ENCODE peak calls at places on chromosomes 7 and 10, in eight cellular contexts. D is neuronal stem cell, N is neural progenitor cell, S is H9, B is IMR-90, I is PC-9, Q is HepG2, F is GM23248. Z is an unnamed sample.

GRCh38 chr10:75250934-75251333 is 15.2 kb upstream of the COMTD1 start:
- DNase-seq in B (no peak), S (no peak), Q (no peak), D (no peak), I (peak; percentile 96), F (no peak), N (no peak), Z (no peak)

GRCh38 chr7:132492841-132493445 is 83.3 kb downstream of the PLXNA4 start:
- DNase-seq in Q (no peak), B (no peak), S (no peak), F (no peak), D (no peak), I (no peak), N (no peak), Z (no peak)

GRCh38 chr10:18233775-18234174 is 93.6 kb downstream of the CACNB2 start:
- DNase-seq in Q (no peak), N (peak; percentile 42), D (no peak), S (peak; percentile 55), B (no peak), F (no peak), I (peak; percentile 12), Z (no peak)

GRCh38 chr7:90320418-90320800 is 695 bp downstream of the FAM237B start:
- DNase-seq in F (no peak), N (no peak), S (no peak), B (no peak), I (no peak), Q (no peak), D (no peak), Z (no peak)

GRCh38 chr10:120429395-120429794 is 27.6 kb upstream of the PLPP4 start:
- DNase-seq in D (no peak), B (no peak), Q (no peak), I (no peak), N (no peak), S (no peak), F (no peak), Z (no peak)

GRCh38 chr10:35821339-35821911 is 179.3 kb upstream of the FZD8 start:
- DNase-seq in B (no peak), D (no peak), I (no peak), F (no peak), Q (no peak), S (no peak), N (no peak), Z (no peak)

GRCh38 chr10:131980757-131981428 is 830 bp downstream of the BNIP3 start:
- DNase-seq in B (no peak), I (no peak), Q (peak; percentile 55), F (peak; percentile 48), N (peak; percentile 63), S (peak; percentile 70), D (no peak), Z (no peak)

GRCh38 chr7:81025360-81025759 is 106.5 kb upstream of the SEMA3C start:
- DNase-seq in F (no peak), S (no peak), B (no peak), N (no peak), I (no peak), D (no peak), Q (no peak), Z (no peak)

GRCh38 chr7:27840760-27841364 is 100.9 kb downstream of the TAX1BP1 start:
- DNase-seq in B (no peak), F (no peak), D (no peak), N (no peak), Q (no peak), S (no peak), I (no peak), Z (no peak)

GRCh38 chr7:73894851-73895441 is 34.0 kb downstream of the TMEM270 start:
- DNase-seq in N (no peak), F (peak; percentile 99), Q (no peak), D (no peak), B (peak; percentile 96), S (no peak), I (peak; percentile 83), Z (no peak)
- H3K4me2 ChIP-seq in N (no peak overlapping the region), F (peak overlapping the region; percentile 31), Q (no peak overlapping the region), D (no peak overlapping the region), B (peak overlapping the region; percentile 4), S (no peak overlapping the region), I (peak overlapping the region; percentile 42), Z (no peak overlapping the region)

DNA sequence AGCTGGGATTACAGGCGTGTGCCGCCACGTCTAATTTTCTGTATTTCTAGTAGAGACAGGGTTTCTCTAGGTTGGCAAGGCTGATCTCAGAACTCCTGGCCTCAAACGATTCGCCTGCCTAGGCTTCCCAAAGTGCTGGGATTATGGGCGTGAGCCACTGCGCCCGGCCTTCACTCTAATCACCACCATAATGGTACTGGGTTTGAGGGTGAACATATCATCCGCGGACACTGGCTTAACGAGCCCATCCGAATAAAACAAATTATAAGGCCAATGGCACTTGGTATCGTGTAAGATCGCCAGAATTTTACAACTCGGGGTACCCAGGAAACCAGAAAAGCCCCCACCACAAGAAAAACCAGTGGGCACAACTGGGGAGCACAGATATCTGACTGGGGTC is 585 bp downstream of the FAM200A start:
- DNase-seq in I (no peak), S (no peak), N (peak; percentile 12), B (peak; percentile 15), D (no peak), F (peak; percentile 62), Q (no peak), Z (no peak)
- H2AFZ ChIP-seq in I (peak overlapping the region; percentile 95), S (no peak overlapping the region), N (peak overlapping the region; percentile 44), B (peak overlapping the region; percentile 96), D (peak overlapping the region; percentile 88), F (peak overlapping the region; percentile 98), Q (no peak overlapping the region), Z (peak overlapping the region; percentile 97)

DNA sequence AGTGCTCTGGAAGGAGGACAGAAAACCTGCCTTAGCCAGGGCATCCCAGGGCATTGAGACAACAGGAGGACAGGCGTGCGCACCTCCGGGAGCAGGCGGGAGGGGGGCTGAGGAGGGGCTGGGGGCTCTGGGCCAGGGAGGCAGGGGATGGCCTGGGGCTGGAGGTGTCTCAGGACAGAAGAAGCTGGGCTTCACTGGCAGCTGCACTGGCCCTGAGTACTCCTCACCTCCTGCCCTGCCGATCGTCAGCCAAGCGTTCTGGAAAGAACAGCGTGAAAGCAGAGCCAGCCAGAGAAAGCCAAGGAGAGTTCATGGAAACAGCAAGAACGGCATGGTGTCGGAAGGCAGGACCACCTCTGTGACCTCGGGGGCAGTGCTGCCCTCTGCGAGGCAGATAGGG is 48.2 kb upstream of the RASGEF1A start:
- DNase-seq in N (no peak), Q (no peak), F (no peak), D (no peak), I (no peak), B (no peak), S (no peak), Z (no peak)
- H3K4me2 ChIP-seq in N (no peak overlapping the region), Q (no peak overlapping the region), F (no peak overlapping the region), D (no peak overlapping the region), I (no peak overlapping the region), B (no peak overlapping the region), S (no peak overlapping the region), Z (no peak overlapping the region)

GRCh38 chr7:44191171-44191570 is 1.9 kb upstream of the GCK start:
- DNase-seq in Q (no peak), S (no peak), I (no peak), D (no peak), N (no peak), B (no peak), F (peak; percentile 51), Z (no peak)

GRCh38 chr7:44189286-44189992 is at the start of gene GCK:
- DNase-seq in N (peak; percentile 34), S (no peak), B (no peak), D (no peak), F (no peak), I (no peak), Q (no peak), Z (no peak)

GRCh38 chr7:44188480-44189225 is 586 bp downstream of the GCK start:
- DNase-seq in S (no peak), F (no peak), D (no peak), N (no peak), I (no peak), B (no peak), Q (no peak), Z (no peak)

GRCh38 chr7:44187636-44188416 is 1.4 kb downstream of the GCK start:
- DNase-seq in B (no peak), N (no peak), S (no peak), D (no peak), Q (no peak), I (no peak), F (no peak), Z (no peak)

DNA sequence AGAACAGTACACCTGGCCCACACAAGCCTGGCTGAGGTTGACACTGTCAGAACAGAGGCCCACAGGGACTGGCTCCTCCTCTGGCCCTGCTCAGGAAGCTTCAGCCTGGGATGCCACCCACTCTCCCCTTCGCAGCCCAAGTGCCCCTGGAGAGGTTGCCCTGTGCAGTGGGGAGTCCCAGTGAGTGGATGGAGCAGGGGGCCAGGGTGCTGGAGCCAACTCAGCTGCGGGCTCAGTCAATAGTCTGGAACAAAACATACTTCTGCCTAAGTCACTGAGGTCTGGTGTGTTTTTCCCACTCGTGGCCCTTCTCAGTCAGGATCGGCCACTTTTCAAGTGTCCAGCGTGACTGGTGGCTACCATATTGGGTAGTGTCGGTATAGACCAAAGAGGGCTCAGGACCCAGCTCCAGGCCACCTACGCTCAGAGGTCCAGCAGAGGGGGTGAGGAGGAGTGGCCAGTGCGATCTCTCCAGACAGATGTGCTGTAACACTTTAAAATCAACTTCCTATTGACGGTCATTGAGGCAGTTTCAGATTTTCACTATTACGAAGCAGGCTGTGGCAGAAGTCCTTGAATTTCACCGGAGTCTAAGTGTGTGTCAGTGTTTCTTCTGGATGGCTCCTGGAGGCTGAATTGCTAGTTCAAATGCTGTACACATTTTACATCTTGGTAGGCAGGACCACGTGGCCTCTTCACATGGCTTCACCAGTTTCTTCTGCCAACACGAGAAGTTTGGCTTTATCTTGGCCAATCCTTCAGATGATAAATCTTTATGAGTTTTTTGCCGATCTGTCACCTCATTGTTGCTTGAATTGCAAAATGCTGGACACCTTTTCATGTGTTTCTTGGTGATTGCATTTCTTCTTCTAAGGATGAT is 994 bp upstream of the GCK start:
- DNase-seq in D (no peak), I (no peak), B (no peak), F (no peak), S (no peak), Q (no peak), N (no peak), Z (no peak)
- H2AFZ ChIP-seq in D (no peak overlapping the region), I (no peak overlapping the region), B (no peak overlapping the region), F (no peak overlapping the region), S (no peak overlapping the region), Q (no peak overlapping the region), N (no peak overlapping the region), Z (no peak overlapping the region)